ENCODE peak calls at places on chromosomes 2 and 18, in five cellular contexts. A is breast epithelium; Q is activated CD8-positive, alpha-beta memory T cell treated with anti-CD3 and anti-CD28 coated beads for 4 hours; B is D341Med; T is kidney tubule cell. V is an unnamed sample.

GRCh38 chr2:69601179-69601612 is 42.3 kb downstream of the AAK1 start:
- DNase-seq in A (no peak), Q (no peak), B (no peak), T (peak; percentile 72), V (peak; percentile 74)

GRCh38 chr2:165239230-165239629 is at the start of gene SCN2A:
- DNase-seq in A (no peak), Q (no peak), B (peak; percentile 25), T (peak; percentile 67), V (peak; percentile 71)

GRCh38 chr2:236156860-236157194 is 11.4 kb downstream of the GBX2 start:
- DNase-seq in A (no peak), Q (no peak), B (no peak), T (no peak), V (no peak)

GRCh38 chr2:30239308-30240161 is 8.2 kb downstream of the LBH start:
- DNase-seq in A (peak; percentile 47), Q (peak; percentile 39), B (peak; percentile 72), T (peak; percentile 67), V (peak; percentile 90)

GRCh38 chr18:62510744-62511143 is 12.1 kb upstream of the ZCCHC2 start:
- DNase-seq in A (no peak), Q (no peak), B (no peak), T (no peak), V (peak; percentile 14)

GRCh38 chr2:6822394-6822793 is 43.3 kb downstream of the CMPK2 start:
- DNase-seq in A (no peak), Q (no peak), B (no peak), T (no peak), V (no peak)

GRCh38 chr18:55483472-55483871 is 104.5 kb downstream of the TCF4 start:
- DNase-seq in A (no peak), Q (no peak), B (no peak), T (no peak), V (no peak)

GRCh38 chr2:5125017-5125730 is 567.0 kb upstream of the SOX11 start:
- DNase-seq in A (no peak), Q (no peak), B (no peak), T (no peak), V (no peak)

GRCh38 chr2:159108178-159108893 is 139.9 kb downstream of the TANC1 start:
- DNase-seq in A (peak; percentile 48), Q (no peak), B (no peak), T (no peak), V (no peak)

GRCh38 chr2:17621781-17622180 is 81.3 kb downstream of the VSNL1 start:
- DNase-seq in A (no peak), Q (no peak), B (no peak), T (peak; percentile 16), V (peak; percentile 46)

GRCh38 chr2:154974041-154974440 is 275.5 kb downstream of the KCNJ3 start:
- DNase-seq in A (no peak), Q (no peak), B (no peak), T (no peak), V (no peak)

GRCh38 chr2:114450639-114451038 is 8.2 kb downstream of the DPP10 start:
- DNase-seq in A (no peak), Q (no peak), B (no peak), T (no peak), V (no peak)

GRCh38 chr2:237446333-237446654 is 32.3 kb upstream of the COL6A3 start:
- DNase-seq in A (no peak), Q (no peak), B (no peak), T (no peak), V (peak; percentile 18)

GRCh38 chr2:86482034-86482433 is 40.9 kb downstream of the KDM3A start:
- DNase-seq in A (no peak), Q (no peak), B (no peak), T (peak; percentile 58), V (no peak)

GRCh38 chr2:25534455-25534854 is 138.9 kb downstream of the DTNB start:
- DNase-seq in A (no peak), Q (no peak), B (no peak), T (no peak), V (no peak)

GRCh38 chr2:181073896-181074295 is 93.5 kb downstream of the UBE2E3 start:
- DNase-seq in A (no peak), Q (no peak), B (no peak), T (no peak), V (peak; percentile 40)

GRCh38 chr2:10548626-10549025 is 100.5 kb upstream of the ODC1 start:
- DNase-seq in A (no peak), Q (no peak), B (no peak), T (no peak), V (peak; percentile 45)

GRCh38 chr2:67656875-67657274 is 259.7 kb downstream of the ETAA1 start:
- DNase-seq in A (no peak), Q (no peak), B (no peak), T (peak; percentile 3), V (no peak)

GRCh38 chr2:201909348-201909747 is 103.0 kb downstream of the CDK15 start:
- DNase-seq in A (no peak), Q (no peak), B (no peak), T (peak; percentile 40), V (peak; percentile 19)

GRCh38 chr2:30886101-30886500 is 78.9 kb upstream of the CAPN13 start:
- DNase-seq in A (no peak), Q (no peak), B (no peak), T (no peak), V (no peak)

GRCh38 chr2:111617299-111617803 is 266.6 kb downstream of the ANAPC1 start:
- DNase-seq in A (no peak), Q (no peak), B (no peak), T (peak; percentile 79), V (peak; percentile 52)

GRCh38 chr2:120768112-120769048 is 32.7 kb downstream of the GLI2 start:
- DNase-seq in A (no peak), Q (no peak), B (no peak), T (no peak), V (no peak)

GRCh38 chr18:69845588-69846506 is 101.8 kb downstream of the CD226 start:
- DNase-seq in A (no peak), Q (no peak), B (no peak), T (peak; percentile 35), V (peak; percentile 39)